ENCODE peak calls at places on chromosome 7, in eight cellular contexts. K is cardiac muscle cell, G is neuronal stem cell, M is adrenal gland, H is small intestine, V is SK-N-SH, Z is psoas muscle, C is fibroblast of lung. F is an unnamed sample. For H3K27me3 and H3K9me3, the result is how much of the 10 kb centered on the place peaks cover.

GRCh38 chr7:105011771-105012502 is 2.1 kb upstream of the KMT2E start:
- DNase-seq in K (no peak), G (no peak), M (no peak), H (no peak), V (no peak), Z (no peak), C (no peak), F (no peak)

GRCh38 chr7:159027091-159027802 is 117.4 kb downstream of the VIPR2 start:
- DNase-seq in K (no peak), G (no peak), M (no peak), H (no peak), V (no peak), Z (no peak), C (no peak), F (no peak)

GRCh38 chr7:2242541-2243482 is 786 bp downstream of the NUDT1 start:
- DNase-seq in K (no peak), G (no peak), M (no peak), H (peak), V (no peak), Z (no peak), C (no peak), F (peak)

GRCh38 chr7:138752568-138753518 is 45.0 kb upstream of the TMEM213 start:
- DNase-seq in K (peak), G (no peak), M (peak), H (peak), V (peak), Z (peak), C (no peak), F (peak)

GRCh38 chr7:94313926-94314325 is 80.8 kb upstream of the COL1A2 start:
- DNase-seq in K (no peak), G (no peak), M (no peak), H (no peak), V (no peak), Z (no peak), C (peak), F (no peak)

GRCh38 chr7:132355048-132355447 is 221.2 kb downstream of the PLXNA4 start:
- DNase-seq in K (no peak), G (no peak), M (no peak), H (no peak), V (peak), Z (no peak), C (no peak), F (no peak)

GRCh38 chr7:150384406-150385239 is 5.5 kb downstream of the ZNF775 start:
- DNase-seq in K (no peak), G (no peak), M (peak), H (no peak), V (peak), Z (no peak), C (no peak), F (no peak)

GRCh38 chr7:27925573-27926201 is 185.7 kb downstream of the TAX1BP1 start:
- DNase-seq in K (no peak), G (no peak), M (no peak), H (no peak), V (no peak), Z (no peak), C (no peak), F (peak)

GRCh38 chr7:7183833-7184463 is 1.6 kb downstream of the C1GALT1 start:
- DNase-seq in K (no peak), G (no peak), M (no peak), H (peak), V (no peak), Z (no peak), C (peak), F (no peak)

GRCh38 chr7:80902035-80902434 is 16.8 kb downstream of the SEMA3C start:
- DNase-seq in K (no peak), G (no peak), M (no peak), H (no peak), V (no peak), Z (no peak), C (no peak), F (no peak)

GRCh38 chr7:94687810-94688209 is 31.9 kb upstream of the SGCE start:
- DNase-seq in K (no peak), G (no peak), M (no peak), H (no peak), V (no peak), Z (no peak), C (peak), F (no peak)

GRCh38 chr7:132750530-132751281 is 174.4 kb upstream of the PLXNA4 start:
- DNase-seq in K (no peak), G (no peak), M (no peak), H (no peak), V (no peak), Z (no peak), C (peak), F (no peak)

GRCh38 chr7:49783446-49783845 is 10.0 kb downstream of the VWC2 start:
- DNase-seq in K (no peak), G (no peak), M (no peak), H (no peak), V (no peak), Z (no peak), C (no peak), F (no peak)

GRCh38 chr7:141837683-141838082 is 3.6 kb downstream of the PRSS37 start:
- DNase-seq in K (no peak), G (no peak), M (no peak), H (no peak), V (no peak), Z (no peak), C (no peak), F (no peak)

GRCh38 chr7:33716581-33717477 is 188.5 kb upstream of the BMPER start:
- DNase-seq in K (peak), G (peak), M (no peak), H (peak), V (no peak), Z (no peak), C (peak), F (no peak)

GRCh38 chr7:124162667-124163066 is 129.8 kb upstream of the TMEM229A start:
- DNase-seq in K (no peak), G (no peak), M (no peak), H (no peak), V (no peak), Z (no peak), C (peak), F (no peak)

GRCh38 chr7:31067491-31067890 is 15.4 kb downstream of the ADCYAP1R1 start:
- DNase-seq in K (no peak), G (no peak), M (no peak), H (no peak), V (no peak), Z (no peak), C (no peak), F (no peak)

DNA sequence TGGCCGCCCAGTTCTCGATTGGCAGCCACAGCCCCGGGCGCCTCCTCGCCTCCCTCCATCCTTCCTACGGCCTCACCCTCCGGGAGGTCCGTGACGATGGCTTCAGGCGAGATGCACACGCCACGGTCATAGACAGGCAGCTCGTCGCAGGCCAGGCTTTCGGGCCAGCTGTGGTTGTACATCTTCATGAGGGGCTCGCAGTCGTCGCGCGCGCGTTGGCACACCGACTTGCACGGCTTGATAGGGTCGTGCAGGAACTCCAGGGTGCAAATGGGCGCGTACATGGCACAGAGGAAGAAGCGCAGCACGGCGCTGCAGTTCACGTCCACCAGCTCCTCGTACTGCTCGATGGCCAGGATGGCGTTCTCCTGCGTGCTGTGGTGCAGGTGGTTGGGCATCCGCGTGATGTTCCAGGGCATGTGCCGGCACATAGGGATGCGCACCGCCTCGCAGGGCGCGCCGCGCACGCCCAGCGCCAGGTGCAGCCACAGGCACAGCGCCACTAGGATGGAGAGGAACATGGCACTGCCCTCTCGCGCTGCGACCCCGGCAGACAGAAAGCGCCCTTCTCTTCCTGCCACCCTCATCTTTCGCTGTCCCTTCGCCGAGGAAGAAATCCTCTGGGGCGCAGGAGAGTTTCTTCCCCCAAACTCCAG is 472 bp downstream of the SFRP4 start:
- DNase-seq in K (no peak), G (peak), M (peak), H (peak), V (peak), Z (peak), C (peak), F (no peak)
- H3K27me3 ChIP-seq in K (half or more), G (half or more), M (under half), H (under half), V (under half), Z (under half), C (under half), F (under half)

DNA sequence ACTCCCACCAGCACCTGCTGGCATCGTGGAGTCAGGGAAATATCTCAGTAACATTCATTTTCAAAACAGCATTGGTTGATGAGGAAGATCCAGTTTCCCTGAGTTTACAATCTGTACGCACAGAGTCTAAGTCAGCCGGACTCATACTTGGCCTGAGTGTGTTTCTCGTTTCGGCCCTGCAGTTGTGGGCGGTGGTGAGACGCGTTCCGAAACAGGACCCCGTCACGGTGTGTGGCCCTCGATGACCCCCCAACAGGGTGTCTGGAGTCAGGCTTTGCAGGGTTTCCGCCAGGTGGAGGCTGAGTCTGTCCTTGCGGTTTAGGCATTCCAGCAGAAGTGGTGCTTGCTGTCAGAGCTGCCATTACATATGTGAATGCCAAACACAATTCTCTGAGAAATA is 317.5 kb downstream of the DNAJB6 start:
- DNase-seq in K (no peak), G (no peak), M (no peak), H (no peak), V (peak), Z (no peak), C (no peak), F (no peak)
- H3K9me3 ChIP-seq in K (under half), G (under half), M (under half), H (under half), V (under half), Z (under half), C (under half), F (under half)

DNA sequence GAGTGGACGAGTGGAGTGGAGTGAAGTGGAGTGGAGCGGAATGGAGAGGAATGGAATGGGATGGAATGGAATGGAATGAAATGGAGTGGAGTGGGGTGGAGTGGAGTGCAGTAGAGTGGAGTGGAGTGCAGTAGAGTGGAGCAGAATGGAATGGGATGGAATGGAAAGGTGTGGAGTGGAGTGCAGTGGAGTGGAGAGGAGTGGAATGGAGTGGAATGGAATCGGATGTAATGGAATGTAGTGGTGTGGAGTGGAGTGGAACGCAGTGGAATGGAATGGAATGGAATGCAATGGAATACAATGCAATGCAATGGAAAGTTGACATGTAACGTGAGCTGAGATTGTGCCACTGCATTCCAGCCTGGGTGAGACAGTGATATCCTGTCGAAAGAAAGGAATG is 46.4 kb downstream of the ZNF716 start:
- DNase-seq in K (no peak), G (no peak), M (no peak), H (no peak), V (no peak), Z (no peak), C (no peak), F (no peak)
- H3K4me3 ChIP-seq in K (no peak), G (peak), M (no peak), H (no peak), V (no peak), Z (no peak), C (no peak), F (no peak)

GRCh38 chr7:117091721-117092120 is 138.4 kb downstream of the ST7 start:
- DNase-seq in K (no peak), G (no peak), M (no peak), H (no peak), V (no peak), Z (no peak), C (no peak), F (no peak)
- H3K27me3 ChIP-seq in K (under half), G (under half), M (under half), H (under half), V (under half), Z (under half), C (under half), F (under half)

DNA sequence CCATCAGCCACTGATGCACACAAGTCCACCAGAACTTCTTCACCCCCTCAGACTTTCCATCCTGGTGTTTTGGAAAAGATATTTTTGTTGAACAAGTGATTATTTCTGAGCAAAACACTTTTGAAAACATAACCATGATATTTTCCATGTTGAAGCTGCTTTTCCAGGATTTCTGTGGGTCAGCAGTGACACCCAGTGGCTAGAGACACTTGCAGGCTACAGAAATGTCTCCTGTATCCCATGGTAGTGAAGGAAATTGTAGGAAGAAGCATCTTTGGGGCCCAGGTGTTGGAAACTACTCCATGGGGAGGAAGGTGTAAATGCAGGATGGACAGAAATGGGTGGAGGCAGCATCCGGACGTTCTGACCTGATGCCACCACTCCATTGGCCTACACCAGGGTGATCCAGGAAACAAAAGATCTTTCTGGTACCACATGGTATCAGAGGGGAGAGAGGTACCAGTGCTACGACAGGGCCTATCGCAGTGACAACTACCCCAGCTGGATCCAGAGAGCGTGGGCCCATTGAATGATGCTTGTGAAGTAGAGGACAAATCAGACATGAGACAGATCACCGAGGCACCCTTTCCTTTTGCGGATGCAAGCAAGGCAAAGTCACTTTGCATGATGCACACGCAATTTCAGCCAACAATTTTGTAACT is 111.7 kb upstream of the COBL start:
- DNase-seq in K (no peak), G (no peak), M (no peak), H (peak), V (no peak), Z (no peak), C (no peak), F (no peak)
- H3K9me3 ChIP-seq in K (under half), G (under half), M (under half), H (under half), V (under half), Z (under half), C (under half), F (under half)

DNA sequence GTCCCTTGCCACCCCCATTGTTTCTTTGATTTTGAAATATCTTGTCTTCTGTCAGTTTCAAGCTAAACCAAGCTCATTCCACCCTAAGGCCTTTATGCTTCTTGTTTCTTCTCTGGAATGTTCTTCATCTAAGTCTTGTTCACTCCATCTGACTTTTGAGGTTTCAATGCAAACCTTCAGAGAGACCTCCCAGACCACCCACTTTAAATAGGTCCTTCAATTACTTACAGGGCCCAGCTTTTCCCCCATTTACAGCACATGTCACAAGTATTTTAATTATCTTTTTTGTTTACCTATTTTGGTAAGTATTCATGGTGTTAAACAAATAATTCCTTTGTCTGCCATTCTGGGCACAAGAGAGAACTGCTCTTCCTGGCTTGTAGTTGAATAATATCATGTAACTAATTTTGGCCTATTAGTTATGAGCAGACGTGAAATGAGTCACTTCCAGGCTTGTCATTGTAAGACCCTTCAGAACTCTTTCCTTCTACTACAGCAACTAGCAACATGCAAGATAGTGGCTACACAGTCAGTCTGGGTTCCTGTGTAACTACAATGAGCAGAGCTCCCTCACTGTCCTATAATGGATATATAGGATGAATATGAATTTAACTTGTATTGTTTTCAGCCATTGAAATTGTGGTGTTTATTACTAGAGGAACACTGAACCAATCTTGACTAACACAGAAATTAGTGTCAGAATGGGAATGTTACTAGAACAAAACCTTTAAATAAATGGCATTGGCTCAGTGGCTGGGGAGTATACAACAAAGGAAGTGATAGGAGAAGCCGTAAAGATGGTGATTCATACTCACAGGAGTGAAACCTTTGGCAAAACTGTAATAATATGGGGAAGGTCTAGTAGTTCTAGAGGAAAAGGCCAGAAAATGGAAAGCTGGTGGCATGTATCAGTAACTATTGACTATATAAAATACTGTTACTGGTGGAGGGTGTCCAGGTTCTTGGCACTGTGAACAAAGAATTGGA is 2.8 kb upstream of the MTPN start:
- DNase-seq in K (no peak), G (no peak), M (no peak), H (no peak), V (no peak), Z (no peak), C (peak), F (peak)
- H3K4me3 ChIP-seq in K (no peak), G (no peak), M (no peak), H (no peak), V (no peak), Z (no peak), C (no peak), F (peak)